ENCODE peak calls at places on chromosomes 7 and 10, in six cellular contexts. E is breast epithelium, R is ovary, Z is endothelial cell of umbilical vein, H is GM12864, V is AG04449. W is an unnamed sample.

GRCh38 chr10:72449842-72450495 is 95.2 kb upstream of the DNAJB12 start:
- DNase-seq in V (no peak), Z (no peak), H (no peak), R (no peak), E (no peak), W (no peak)

GRCh38 chr10:17348111-17349008 is 106.0 kb downstream of the ST8SIA6 start:
- DNase-seq in E (peak; percentile 56), Z (peak; percentile 56), V (peak; percentile 26), R (peak; percentile 83), H (no peak), W (peak; percentile 17)

GRCh38 chr10:116687633-116688032 is 54.7 kb downstream of the HSPA12A start:
- DNase-seq in Z (no peak), H (no peak), V (no peak), R (no peak), E (no peak), W (no peak)

GRCh38 chr10:123972481-123973401 is 81.1 kb upstream of the CPXM2 start:
- DNase-seq in E (no peak), H (no peak), V (no peak), Z (no peak), R (no peak), W (no peak)

GRCh38 chr10:72314263-72314662 is 40.5 kb downstream of the DNAJB12 start:
- DNase-seq in E (no peak), Z (no peak), R (no peak), V (no peak), H (no peak), W (no peak)

GRCh38 chr10:26557641-26558014 is 119.5 kb downstream of the APBB1IP start:
- DNase-seq in H (no peak), Z (no peak), E (no peak), V (no peak), R (no peak), W (no peak)

GRCh38 chr10:53069013-53069412 is 296.4 kb upstream of the MBL2 start:
- DNase-seq in Z (no peak), V (no peak), R (no peak), H (no peak), E (no peak), W (no peak)

GRCh38 chr7:3020416-3020815 is 23.3 kb downstream of the CARD11 start:
- DNase-seq in E (no peak), V (no peak), R (no peak), Z (no peak), H (no peak), W (no peak)

GRCh38 chr10:95531041-95531809 is 29.9 kb downstream of the SORBS1 start:
- DNase-seq in H (no peak), R (no peak), E (no peak), Z (peak; percentile 76), V (no peak), W (peak; percentile 62)

GRCh38 chr7:28301148-28301641 is 111.1 kb upstream of the CREB5 start:
- DNase-seq in R (peak; percentile 58), Z (no peak), V (no peak), H (no peak), E (no peak), W (no peak)

GRCh38 chr7:84912018-84912417 is 274.8 kb downstream of the SEMA3D start:
- DNase-seq in V (no peak), Z (no peak), H (no peak), E (no peak), R (no peak), W (no peak)

GRCh38 chr10:46080886-46081285 is 34.8 kb upstream of the MSMB start:
- DNase-seq in H (no peak), Z (no peak), E (no peak), R (no peak), V (no peak), W (no peak)

GRCh38 chr7:124720195-124720594 is 45.4 kb downstream of the GPR37 start:
- DNase-seq in H (no peak), Z (no peak), E (no peak), R (no peak), V (no peak), W (no peak)

GRCh38 chr7:124072603-124073324 is 39.9 kb upstream of the TMEM229A start:
- DNase-seq in R (no peak), Z (peak; percentile 83), E (no peak), H (no peak), V (peak; percentile 7), W (peak; percentile 74)